ENCODE peak calls at places on chromosomes 2 and 18, in seven cellular contexts. One of them, this sample, is unnamed.

GRCh38 chr2:134304726-134305509 is 51.0 kb downstream of the MGAT5 start:
- DNase-seq in A549: no peak
- DNase-seq in prostate gland: no peak
- DNase-seq in transverse colon: no peak
- DNase-seq in astrocyte: no peak
- DNase-seq in left ventricle myocardium inferior: no peak
- DNase-seq in hepatocyte: no peak
- DNase-seq in this sample: peak

GRCh38 chr2:186862869-186863709 is 14.1 kb upstream of the ZSWIM2 start:
- DNase-seq in A549: peak
- DNase-seq in hepatocyte: peak
- DNase-seq in prostate gland: no peak
- DNase-seq in left ventricle myocardium inferior: no peak
- DNase-seq in transverse colon: no peak
- DNase-seq in astrocyte: peak
- DNase-seq in this sample: no peak

GRCh38 chr2:61463769-61464475 is 7.0 kb downstream of the USP34 start:
- DNase-seq in astrocyte: no peak
- DNase-seq in A549: no peak
- DNase-seq in prostate gland: no peak
- DNase-seq in transverse colon: no peak
- DNase-seq in left ventricle myocardium inferior: no peak
- DNase-seq in hepatocyte: no peak
- DNase-seq in this sample: no peak

GRCh38 chr2:68726608-68727367 is 7.8 kb upstream of the ARHGAP25 start:
- DNase-seq in A549: no peak
- DNase-seq in left ventricle myocardium inferior: no peak
- DNase-seq in astrocyte: peak
- DNase-seq in hepatocyte: no peak
- DNase-seq in prostate gland: no peak
- DNase-seq in transverse colon: peak
- DNase-seq in this sample: peak

GRCh38 chr2:237165405-237166276 is 80.0 kb downstream of the COPS8 start:
- DNase-seq in left ventricle myocardium inferior: no peak
- DNase-seq in transverse colon: no peak
- DNase-seq in astrocyte: no peak
- DNase-seq in A549: peak
- DNase-seq in hepatocyte: peak
- DNase-seq in prostate gland: no peak
- DNase-seq in this sample: no peak

GRCh38 chr2:119644186-119644585 is 34.8 kb upstream of the TMEM177 start:
- DNase-seq in prostate gland: no peak
- DNase-seq in astrocyte: peak
- DNase-seq in left ventricle myocardium inferior: no peak
- DNase-seq in hepatocyte: no peak
- DNase-seq in A549: no peak
- DNase-seq in transverse colon: no peak
- DNase-seq in this sample: no peak

GRCh38 chr2:26401739-26402541 is at the start of gene DRC1:
- DNase-seq in prostate gland: no peak
- DNase-seq in transverse colon: peak
- DNase-seq in A549: peak
- DNase-seq in astrocyte: peak
- DNase-seq in left ventricle myocardium inferior: peak
- DNase-seq in hepatocyte: peak
- DNase-seq in this sample: peak

GRCh38 chr2:20490300-20491181 is 43.7 kb downstream of the RHOB start:
- DNase-seq in astrocyte: peak
- DNase-seq in hepatocyte: peak
- DNase-seq in left ventricle myocardium inferior: peak
- DNase-seq in A549: peak
- DNase-seq in prostate gland: peak
- DNase-seq in transverse colon: peak
- DNase-seq in this sample: peak

GRCh38 chr2:30422437-30422805 is 24.6 kb upstream of the LCLAT1 start:
- DNase-seq in transverse colon: peak
- DNase-seq in hepatocyte: peak
- DNase-seq in left ventricle myocardium inferior: peak
- DNase-seq in astrocyte: no peak
- DNase-seq in A549: peak
- DNase-seq in prostate gland: no peak
- DNase-seq in this sample: no peak

GRCh38 chr2:20391951-20392699 is 41.5 kb upstream of the PUM2 start:
- DNase-seq in astrocyte: no peak
- DNase-seq in hepatocyte: peak
- DNase-seq in transverse colon: peak
- DNase-seq in left ventricle myocardium inferior: no peak
- DNase-seq in prostate gland: no peak
- DNase-seq in A549: peak
- DNase-seq in this sample: no peak

GRCh38 chr2:38771632-38772031 is 6.4 kb upstream of the GEMIN6 start:
- DNase-seq in prostate gland: no peak
- DNase-seq in hepatocyte: no peak
- DNase-seq in left ventricle myocardium inferior: no peak
- DNase-seq in A549: peak
- DNase-seq in astrocyte: peak
- DNase-seq in transverse colon: no peak
- DNase-seq in this sample: no peak

GRCh38 chr18:31100598-31101147 is 1.5 kb downstream of the DSC2 start:
- DNase-seq in left ventricle myocardium inferior: no peak
- DNase-seq in hepatocyte: peak
- DNase-seq in prostate gland: peak
- DNase-seq in astrocyte: no peak
- DNase-seq in transverse colon: peak
- DNase-seq in A549: no peak
- DNase-seq in this sample: peak

GRCh38 chr2:105595536-105595935 is 149.2 kb upstream of the NCK2 start:
- DNase-seq in A549: no peak
- DNase-seq in transverse colon: no peak
- DNase-seq in left ventricle myocardium inferior: no peak
- DNase-seq in hepatocyte: peak
- DNase-seq in astrocyte: no peak
- DNase-seq in prostate gland: no peak
- DNase-seq in this sample: no peak

GRCh38 chr2:117972466-117973123 is 41.3 kb downstream of the CCDC93 start:
- DNase-seq in left ventricle myocardium inferior: no peak
- DNase-seq in hepatocyte: no peak
- DNase-seq in astrocyte: peak
- DNase-seq in prostate gland: no peak
- DNase-seq in transverse colon: no peak
- DNase-seq in A549: peak
- DNase-seq in this sample: no peak

GRCh38 chr2:65638438-65638837 is 206.0 kb upstream of the SPRED2 start:
- DNase-seq in astrocyte: no peak
- DNase-seq in hepatocyte: no peak
- DNase-seq in A549: no peak
- DNase-seq in transverse colon: no peak
- DNase-seq in prostate gland: no peak
- DNase-seq in left ventricle myocardium inferior: no peak
- DNase-seq in this sample: no peak
- TF ChIP-seq CTCF in astrocyte: peak
- TF ChIP-seq CTCF in hepatocyte: peak
- TF ChIP-seq CTCF in A549: peak
- TF ChIP-seq CTCF in transverse colon: no peak
- TF ChIP-seq CTCF in prostate gland: no peak
- TF ChIP-seq CTCF in left ventricle myocardium inferior: peak
- TF ChIP-seq CTCF in this sample: no peak

GRCh38 chr2:176130917-176131616 is 1.6 kb downstream of the HOXD8 start:
- DNase-seq in hepatocyte: no peak
- DNase-seq in A549: no peak
- DNase-seq in left ventricle myocardium inferior: no peak
- DNase-seq in astrocyte: no peak
- DNase-seq in prostate gland: no peak
- DNase-seq in transverse colon: no peak
- DNase-seq in this sample: no peak

GRCh38 chr2:176128172-176129012 is 1.1 kb upstream of the HOXD8 start:
- DNase-seq in A549: no peak
- DNase-seq in astrocyte: no peak
- DNase-seq in hepatocyte: no peak
- DNase-seq in prostate gland: no peak
- DNase-seq in transverse colon: no peak
- DNase-seq in left ventricle myocardium inferior: no peak
- DNase-seq in this sample: no peak

GRCh38 chr2:176129013-176129796 is at the start of gene HOXD8:
- DNase-seq in A549: peak
- DNase-seq in astrocyte: peak
- DNase-seq in left ventricle myocardium inferior: no peak
- DNase-seq in transverse colon: peak
- DNase-seq in prostate gland: no peak
- DNase-seq in hepatocyte: peak
- DNase-seq in this sample: no peak

GRCh38 chr2:176130153-176130916 is 830 bp downstream of the HOXD8 start:
- DNase-seq in left ventricle myocardium inferior: no peak
- DNase-seq in prostate gland: no peak
- DNase-seq in transverse colon: peak
- DNase-seq in A549: peak
- DNase-seq in hepatocyte: peak
- DNase-seq in astrocyte: no peak
- DNase-seq in this sample: no peak

GRCh38 chr2:176129825-176130152 is 284 bp downstream of the HOXD8 start:
- DNase-seq in astrocyte: no peak
- DNase-seq in A549: no peak
- DNase-seq in prostate gland: no peak
- DNase-seq in transverse colon: peak
- DNase-seq in hepatocyte: no peak
- DNase-seq in left ventricle myocardium inferior: no peak
- DNase-seq in this sample: no peak
- H3K4me3 ChIP-seq in astrocyte: no peak
- H3K4me3 ChIP-seq in A549: peak
- H3K4me3 ChIP-seq in prostate gland: peak
- H3K4me3 ChIP-seq in transverse colon: peak
- H3K4me3 ChIP-seq in hepatocyte: peak
- H3K4me3 ChIP-seq in left ventricle myocardium inferior: peak
- H3K4me3 ChIP-seq in this sample: no peak

GRCh38 chr2:200966770-200967169 is 3.3 kb upstream of the ORC2 start:
- DNase-seq in astrocyte: peak
- DNase-seq in hepatocyte: no peak
- DNase-seq in left ventricle myocardium inferior: no peak
- DNase-seq in transverse colon: no peak
- DNase-seq in A549: peak
- DNase-seq in prostate gland: no peak
- DNase-seq in this sample: no peak
- TF ChIP-seq CTCF in astrocyte: no peak
- TF ChIP-seq CTCF in hepatocyte: no peak
- TF ChIP-seq CTCF in left ventricle myocardium inferior: no peak
- TF ChIP-seq CTCF in transverse colon: no peak
- TF ChIP-seq CTCF in A549: no peak
- TF ChIP-seq CTCF in prostate gland: no peak
- TF ChIP-seq CTCF in this sample: no peak

GRCh38 chr2:108613261-108614042 is 79.2 kb downstream of the LIMS1 start:
- DNase-seq in A549: no peak
- DNase-seq in hepatocyte: no peak
- DNase-seq in prostate gland: peak
- DNase-seq in astrocyte: no peak
- DNase-seq in left ventricle myocardium inferior: no peak
- DNase-seq in transverse colon: no peak
- DNase-seq in this sample: no peak

GRCh38 chr2:108614043-108614435 is 79.8 kb downstream of the LIMS1 start:
- DNase-seq in A549: no peak
- DNase-seq in transverse colon: no peak
- DNase-seq in prostate gland: no peak
- DNase-seq in left ventricle myocardium inferior: no peak
- DNase-seq in astrocyte: no peak
- DNase-seq in hepatocyte: no peak
- DNase-seq in this sample: no peak

GRCh38 chr2:108611021-108611420 is 76.8 kb downstream of the LIMS1 start:
- DNase-seq in hepatocyte: no peak
- DNase-seq in astrocyte: no peak
- DNase-seq in A549: no peak
- DNase-seq in prostate gland: no peak
- DNase-seq in transverse colon: no peak
- DNase-seq in left ventricle myocardium inferior: no peak
- DNase-seq in this sample: no peak

GRCh38 chr2:108612153-108612513 is 77.9 kb downstream of the LIMS1 start:
- DNase-seq in hepatocyte: no peak
- DNase-seq in transverse colon: peak
- DNase-seq in astrocyte: peak
- DNase-seq in left ventricle myocardium inferior: no peak
- DNase-seq in A549: no peak
- DNase-seq in prostate gland: no peak
- DNase-seq in this sample: no peak

DNA sequence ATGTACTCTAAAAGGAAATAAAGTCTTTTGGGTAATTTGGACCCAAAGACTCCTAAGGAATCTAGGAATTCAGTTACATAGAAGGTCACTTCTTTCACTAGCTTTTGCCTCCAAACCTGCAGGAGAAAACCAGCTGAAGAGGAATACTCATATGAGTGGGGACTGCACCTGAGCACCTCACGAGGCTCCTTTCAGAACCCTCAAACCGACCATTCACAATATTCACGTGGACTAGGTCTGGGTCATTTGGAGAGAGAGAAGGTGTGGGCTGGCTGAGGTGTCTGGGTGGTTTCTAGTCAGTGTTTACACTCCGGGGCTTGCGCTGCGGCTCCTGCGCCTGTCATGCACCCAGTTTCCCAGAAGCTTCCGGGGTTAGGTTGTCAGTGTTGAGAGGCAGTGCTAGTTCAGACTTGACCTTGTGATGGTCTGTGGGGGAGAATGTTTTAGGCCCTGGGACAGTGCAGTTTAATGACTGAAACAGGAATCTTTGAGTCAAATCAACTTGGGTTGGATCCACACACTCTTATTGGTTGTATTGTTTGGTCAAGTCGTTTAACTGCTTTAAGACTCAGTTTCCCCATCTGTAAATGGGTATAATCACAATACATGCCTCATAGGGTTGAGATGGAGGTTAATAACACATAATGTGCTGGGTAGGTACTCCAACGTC is 78.4 kb downstream of the LIMS1 start:
- DNase-seq in left ventricle myocardium inferior: no peak
- DNase-seq in prostate gland: no peak
- DNase-seq in astrocyte: no peak
- DNase-seq in A549: no peak
- DNase-seq in transverse colon: peak
- DNase-seq in hepatocyte: no peak
- DNase-seq in this sample: no peak
- H3K4me3 ChIP-seq in left ventricle myocardium inferior: no peak
- H3K4me3 ChIP-seq in prostate gland: no peak
- H3K4me3 ChIP-seq in astrocyte: no peak
- H3K4me3 ChIP-seq in A549: no peak
- H3K4me3 ChIP-seq in transverse colon: no peak
- H3K4me3 ChIP-seq in hepatocyte: no peak
- H3K4me3 ChIP-seq in this sample: no peak

GRCh38 chr2:210707900-210708299 is 151.5 kb downstream of the CPS1 start:
- DNase-seq in prostate gland: no peak
- DNase-seq in transverse colon: no peak
- DNase-seq in astrocyte: no peak
- DNase-seq in hepatocyte: no peak
- DNase-seq in A549: no peak
- DNase-seq in left ventricle myocardium inferior: no peak
- DNase-seq in this sample: no peak
- TF ChIP-seq CTCF in prostate gland: no peak
- TF ChIP-seq CTCF in transverse colon: no peak
- TF ChIP-seq CTCF in astrocyte: no peak
- TF ChIP-seq CTCF in hepatocyte: no peak
- TF ChIP-seq CTCF in A549: no peak
- TF ChIP-seq CTCF in left ventricle myocardium inferior: no peak
- TF ChIP-seq CTCF in this sample: no peak

GRCh38 chr2:43268066-43268971 is 41.9 kb upstream of the ZFP36L2 start:
- DNase-seq in astrocyte: no peak
- DNase-seq in prostate gland: no peak
- DNase-seq in transverse colon: no peak
- DNase-seq in A549: no peak
- DNase-seq in hepatocyte: no peak
- DNase-seq in left ventricle myocardium inferior: no peak
- DNase-seq in this sample: no peak
- H3K4me3 ChIP-seq in astrocyte: no peak
- H3K4me3 ChIP-seq in prostate gland: no peak
- H3K4me3 ChIP-seq in transverse colon: no peak
- H3K4me3 ChIP-seq in A549: no peak
- H3K4me3 ChIP-seq in hepatocyte: no peak
- H3K4me3 ChIP-seq in left ventricle myocardium inferior: peak
- H3K4me3 ChIP-seq in this sample: no peak